ENCODE peak calls at places on chromosomes 16 and 17, in four cellular contexts. I, Q, X and L are unnamed samples.

GRCh38 chr17:1469231-1469852 is 13.3 kb upstream of the CRK start:
- DNase-seq in I (no peak), Q (no peak), X (no peak), L (no peak)

GRCh38 chr16:50068550-50068949 is 2.8 kb downstream of the HEATR3 start:
- DNase-seq in I (no peak), Q (no peak), X (no peak), L (no peak)

GRCh38 chr16:28293589-28293935 is 1.2 kb downstream of the SBK1 start:
- DNase-seq in I (no peak), Q (no peak), X (no peak), L (no peak)

GRCh38 chr16:66623755-66624154 is 19.3 kb downstream of the CMTM3 start:
- DNase-seq in I (no peak), Q (no peak), X (no peak), L (no peak)

GRCh38 chr17:41639492-41640473 is 15.4 kb upstream of the KRT17 start:
- DNase-seq in I (no peak), Q (no peak), X (no peak), L (no peak)

GRCh38 chr17:63475491-63476412 is 1.1 kb upstream of the ACE start:
- DNase-seq in I (no peak), Q (no peak), X (no peak), L (no peak)

GRCh38 chr16:81429045-81429521 is 15.5 kb upstream of the CMIP start:
- DNase-seq in I (no peak), Q (peak), X (no peak), L (peak)

GRCh38 chr17:60641810-60642220 is 35.8 kb upstream of the BCAS3 start:
- DNase-seq in I (peak), Q (peak), X (peak), L (peak)

GRCh38 chr17:2388020-2388704 is 12.7 kb downstream of the MNT start:
- DNase-seq in I (no peak), Q (no peak), X (no peak), L (no peak)

GRCh38 chr16:66857437-66857836 is 13.2 kb downstream of the CA7 start:
- DNase-seq in I (no peak), Q (no peak), X (no peak), L (no peak)

GRCh38 chr17:7336240-7337175 is at the start of gene ACAP1:
- DNase-seq in I (no peak), Q (no peak), X (peak), L (no peak)

GRCh38 chr17:44002141-44002848 is 2.1 kb upstream of the NAGS start:
- DNase-seq in I (no peak), Q (no peak), X (no peak), L (no peak)

GRCh38 chr16:59991171-59991570 is 1257.1 kb upstream of the GOT2 start:
- DNase-seq in I (no peak), Q (no peak), X (no peak), L (no peak)

GRCh38 chr16:3959148-3959547 is 78.6 kb upstream of the CREBBP start:
- DNase-seq in I (no peak), Q (no peak), X (no peak), L (no peak)

GRCh38 chr16:1884155-1884760 is 12.3 kb upstream of the MEIOB start:
- DNase-seq in I (no peak), Q (no peak), X (no peak), L (no peak)